ENCODE peak calls at places on chromosomes 12 and 14, in four cellular contexts. Y, Z, K and M are unnamed samples.

GRCh38 chr12:118377005-118377890 is 893 bp downstream of the SUDS3 start:
- DNase-seq in Y (peak), Z (peak), K (no peak), M (no peak)

GRCh38 chr12:75878382-75878720 is 153.2 kb downstream of the PHLDA1 start:
- DNase-seq in Y (no peak), Z (no peak), K (no peak), M (no peak)

GRCh38 chr12:115504241-115504941 is 773.1 kb downstream of the MED13L start:
- DNase-seq in Y (no peak), Z (no peak), K (no peak), M (no peak)

GRCh38 chr14:105926415-105927093 is 400.2 kb downstream of the TMEM121 start:
- DNase-seq in Y (no peak), Z (no peak), K (no peak), M (no peak)

GRCh38 chr14:92759300-92759678 is 10.9 kb upstream of the LGMN start:
- DNase-seq in Y (peak), Z (peak), K (no peak), M (no peak)

GRCh38 chr14:88322505-88323085 is 474 bp downstream of the KCNK10 start:
- DNase-seq in Y (no peak), Z (peak), K (no peak), M (no peak)

GRCh38 chr12:115911360-115911759 is 366.1 kb downstream of the MED13L start:
- DNase-seq in Y (no peak), Z (no peak), K (no peak), M (no peak)

GRCh38 chr14:105840266-105841021 is 314.1 kb downstream of the TMEM121 start:
- DNase-seq in Y (peak), Z (no peak), K (peak), M (no peak)

GRCh38 chr14:77882098-77882497 is 82.2 kb downstream of the ADCK1 start:
- DNase-seq in Y (no peak), Z (no peak), K (no peak), M (no peak)

GRCh38 chr12:110932048-110932447 is 11.7 kb upstream of the MYL2 start:
- DNase-seq in Y (no peak), Z (peak), K (no peak), M (no peak)
- TF ChIP-seq CTCF in Y (peak), Z (peak), K (peak), M (peak)

DNA sequence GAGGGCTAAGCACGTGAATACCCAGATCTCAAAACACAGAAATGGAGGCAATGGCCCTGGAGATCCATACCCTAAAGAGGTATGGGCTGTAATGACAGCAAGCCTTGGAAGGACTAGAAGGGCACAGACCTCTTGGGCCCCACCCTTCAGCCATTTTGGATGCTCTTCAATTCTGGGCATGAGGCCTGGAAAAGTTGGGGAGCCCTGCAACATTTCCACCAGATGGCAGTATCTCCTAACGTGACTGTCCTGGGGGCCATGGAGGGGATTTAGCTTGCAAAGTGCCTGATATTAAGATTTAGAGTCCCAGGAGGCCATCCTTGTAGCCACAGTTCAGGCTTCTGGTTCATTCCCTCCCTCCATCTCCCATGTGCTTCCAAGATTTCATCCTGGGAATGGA is 30.2 kb downstream of the KCNA5 start:
- DNase-seq in Y (peak), Z (peak), K (no peak), M (no peak)
- TF ChIP-seq CTCF in Y (peak), Z (peak), K (peak), M (peak)

DNA sequence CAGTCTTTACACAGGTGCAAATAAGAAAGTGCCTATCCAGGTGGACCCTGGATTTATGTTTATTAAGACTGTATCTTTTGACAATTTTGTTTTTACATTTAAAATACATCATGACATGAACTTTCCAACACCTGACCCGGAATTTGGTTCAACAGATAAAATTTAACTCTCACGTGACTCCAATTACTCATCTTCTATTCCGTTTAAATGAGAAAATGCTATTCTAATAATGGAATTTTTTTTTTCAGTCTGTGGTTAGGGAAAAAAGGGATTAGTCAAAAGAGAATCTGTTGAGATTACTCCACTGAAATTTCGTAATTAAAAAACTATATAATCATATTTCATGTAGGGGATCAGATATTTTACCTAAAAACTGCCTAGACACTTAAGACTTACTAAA is 11.1 kb downstream of the VPS37B start:
- DNase-seq in Y (no peak), Z (no peak), K (no peak), M (no peak)
- TF ChIP-seq CTCF in Y (no peak), Z (no peak), K (no peak), M (no peak)

GRCh38 chr14:60508363-60508706 is 611 bp upstream of the SIX6 start:
- DNase-seq in Y (no peak), Z (no peak), K (no peak), M (no peak)
- TF ChIP-seq CTCF in Y (no peak), Z (no peak), K (no peak), M (no peak)

GRCh38 chr12:81644503-81644902 is 114.6 kb downstream of the PPFIA2 start:
- DNase-seq in Y (peak), Z (peak), K (no peak), M (no peak)
- TF ChIP-seq CTCF in Y (peak), Z (peak), K (peak), M (peak)